ENCODE peak calls at places on chromosomes 12 and 14, in ten cellular contexts. G, R, Z, I, J, H, O, V, X and L are unnamed samples.

GRCh38 chr12:20588057-20588456 is 107.1 kb upstream of the SLCO1C1 start:
- DNase-seq in G (no peak), R (no peak), Z (no peak), I (no peak), J (no peak), H (peak), O (no peak), V (peak), X (no peak), L (no peak)

GRCh38 chr12:29930503-29930902 is 146.8 kb upstream of the TMTC1 start:
- DNase-seq in G (no peak), R (no peak), Z (no peak), I (no peak), J (no peak), H (no peak), O (no peak), V (no peak), X (no peak), L (no peak)

GRCh38 chr12:125786143-125786542 is 720.9 kb downstream of the AACS start:
- DNase-seq in G (no peak), R (no peak), Z (no peak), I (no peak), J (no peak), H (no peak), O (no peak), V (no peak), X (no peak), L (no peak)

GRCh38 chr12:96431067-96431466 is 30.8 kb upstream of the CDK17 start:
- DNase-seq in G (no peak), R (no peak), Z (no peak), I (no peak), J (no peak), H (no peak), O (no peak), V (peak), X (no peak), L (no peak)

GRCh38 chr14:33165144-33165925 is 226.7 kb downstream of the NPAS3 start:
- DNase-seq in G (no peak), R (no peak), Z (no peak), I (peak), J (no peak), H (peak), O (no peak), V (no peak), X (no peak), L (no peak)

GRCh38 chr12:116043673-116044072 is 233.8 kb downstream of the MED13L start:
- DNase-seq in G (no peak), R (no peak), Z (no peak), I (no peak), J (no peak), H (no peak), O (no peak), V (no peak), X (no peak), L (no peak)

GRCh38 chr12:117188961-117189724 is 1.1 kb downstream of the FBXO21 start:
- DNase-seq in G (no peak), R (no peak), Z (no peak), I (peak), J (no peak), H (peak), O (no peak), V (no peak), X (no peak), L (peak)

GRCh38 chr12:112822056-112822455 is 30.5 kb downstream of the RPH3A start:
- DNase-seq in G (no peak), R (no peak), Z (no peak), I (no peak), J (no peak), H (peak), O (no peak), V (no peak), X (no peak), L (no peak)

GRCh38 chr12:128076188-128076587 is 190.8 kb upstream of the TMEM132C start:
- DNase-seq in G (peak), R (no peak), Z (no peak), I (peak), J (no peak), H (no peak), O (no peak), V (no peak), X (no peak), L (no peak)

GRCh38 chr14:51095854-51096823 is 1.2 kb upstream of the TRIM9 start:
- DNase-seq in G (peak), R (no peak), Z (no peak), I (no peak), J (no peak), H (peak), O (no peak), V (peak), X (no peak), L (peak)

GRCh38 chr14:103243764-103244737 is 90.0 kb upstream of the EIF5 start:
- DNase-seq in G (peak), R (no peak), Z (no peak), I (no peak), J (no peak), H (no peak), O (no peak), V (no peak), X (no peak), L (no peak)

GRCh38 chr12:1305063-1305434 is 289.3 kb downstream of the FBXL14 start:
- DNase-seq in G (no peak), R (no peak), Z (no peak), I (no peak), J (no peak), H (no peak), O (no peak), V (no peak), X (no peak), L (no peak)

GRCh38 chr14:58887931-58888330 is 250.2 kb downstream of the DACT1 start:
- DNase-seq in G (peak), R (no peak), Z (no peak), I (no peak), J (no peak), H (no peak), O (no peak), V (no peak), X (no peak), L (no peak)